ENCODE peak calls at places on chromosomes 4 and X, in seven cellular contexts. B is stimulated activated naive CD8-positive, alpha-beta T cell treated with anti-CD3 and anti-CD28 coated beads, Interleukin-15, Interleukin-2, amounts not matched to agents 100 U/mL and 50 U/mL, for 24 hours; I is testis; Y is NCI-H2107; V is astrocyte of the spinal cord; P is lung microvascular endothelial cell; X is hippocampal formation. Q is an unnamed sample.

GRCh38 chrX:111445485-111445884 is 33.5 kb upstream of the DCX start:
- DNase-seq in B (no peak), I (no peak), Y (peak; percentile 41), V (peak; percentile 37), P (peak; percentile 42), X (no peak), Q (no peak)

GRCh38 chrX:375181-376036 is 11.3 kb downstream of the PPP2R3B start:
- DNase-seq in B (no peak), I (no peak), Y (no peak), V (no peak), P (no peak), X (no peak), Q (no peak)

GRCh38 chr4:138182838-138183426 is 59.2 kb downstream of the SLC7A11 start:
- DNase-seq in B (no peak), I (peak; percentile 20), Y (no peak), V (peak; percentile 76), P (peak; percentile 86), X (no peak), Q (no peak)

GRCh38 chr4:100188829-100189228 is 1.4 kb downstream of the DDIT4L start:
- DNase-seq in B (no peak), I (no peak), Y (no peak), V (no peak), P (no peak), X (no peak), Q (no peak)

GRCh38 chr4:78962597-78963115 is 23.4 kb upstream of the PAQR3 start:
- DNase-seq in B (no peak), I (peak; percentile 42), Y (no peak), V (peak; percentile 59), P (no peak), X (no peak), Q (no peak)

GRCh38 chrX:14032383-14032782 is 2.7 kb upstream of the GEMIN8 start:
- DNase-seq in B (peak; percentile 48), I (peak; percentile 55), Y (peak; percentile 57), V (peak; percentile 56), P (peak; percentile 75), X (peak; percentile 3), Q (peak; percentile 52)

GRCh38 chrX:78687586-78687985 is 28.5 kb upstream of the RTL3 start:
- DNase-seq in B (no peak), I (no peak), Y (no peak), V (no peak), P (no peak), X (no peak), Q (no peak)

GRCh38 chr4:189215574-189215973 is 725.1 kb upstream of the FRG1 start:
- DNase-seq in B (no peak), I (no peak), Y (no peak), V (no peak), P (no peak), X (no peak), Q (no peak)

GRCh38 chr4:4853921-4854648 is 5.4 kb upstream of the MSX1 start:
- DNase-seq in B (no peak), I (no peak), Y (no peak), V (no peak), P (no peak), X (no peak), Q (no peak)

GRCh38 chr4:10115657-10116624 is 658 bp downstream of the WDR1 start:
- DNase-seq in B (peak; percentile 80), I (peak; percentile 69), Y (no peak), V (peak; percentile 45), P (peak; percentile 47), X (no peak), Q (peak; percentile 87)

GRCh38 chr4:151318310-151319006 is 6.9 kb downstream of the SH3D19 start:
- DNase-seq in B (no peak), I (no peak), Y (no peak), V (no peak), P (no peak), X (no peak), Q (no peak)

GRCh38 chrX:10217218-10217617 is 60.4 kb downstream of the CLCN4 start:
- DNase-seq in B (no peak), I (no peak), Y (no peak), V (no peak), P (no peak), X (no peak), Q (no peak)

GRCh38 chr4:84814100-84814750 is 152.3 kb downstream of the WDFY3 start:
- DNase-seq in B (no peak), I (no peak), Y (no peak), V (peak; percentile 87), P (peak; percentile 70), X (no peak), Q (no peak)

GRCh38 chr4:108400309-108400708 is 220.1 kb upstream of the RPL34 start:
- DNase-seq in B (no peak), I (no peak), Y (no peak), V (no peak), P (no peak), X (no peak), Q (no peak)

Q was measured in transverse colon.